ENCODE peak calls at places on chromosomes 5 and 9, in eight cellular contexts. One of them, this sample, is unnamed.

GRCh38 chr5:143094087-143094511 is 309.4 kb downstream of the NR3C1 start:
- DNase-seq in GM13976: no peak
- DNase-seq in neural crest cell: peak
- DNase-seq in choroid plexus epithelial cell: peak
- DNase-seq in GM12865: no peak
- DNase-seq in A549: no peak
- DNase-seq in RWPE2: no peak
- DNase-seq in cardiac fibroblast: peak
- DNase-seq in this sample: no peak

GRCh38 chr5:150422075-150422474 is 9.4 kb upstream of the CD74 start:
- DNase-seq in GM13976: no peak
- DNase-seq in neural crest cell: no peak
- DNase-seq in choroid plexus epithelial cell: no peak
- DNase-seq in GM12865: no peak
- DNase-seq in A549: no peak
- DNase-seq in RWPE2: no peak
- DNase-seq in cardiac fibroblast: no peak
- DNase-seq in this sample: no peak

GRCh38 chr5:106094128-106094726 is 1576.5 kb downstream of the EFNA5 start:
- DNase-seq in GM13976: no peak
- DNase-seq in neural crest cell: no peak
- DNase-seq in choroid plexus epithelial cell: peak
- DNase-seq in GM12865: peak
- DNase-seq in A549: peak
- DNase-seq in RWPE2: peak
- DNase-seq in cardiac fibroblast: peak
- DNase-seq in this sample: no peak

GRCh38 chr5:108615216-108615615 is 132.5 kb upstream of the FER start:
- DNase-seq in GM13976: no peak
- DNase-seq in neural crest cell: no peak
- DNase-seq in choroid plexus epithelial cell: peak
- DNase-seq in GM12865: no peak
- DNase-seq in A549: no peak
- DNase-seq in RWPE2: no peak
- DNase-seq in cardiac fibroblast: peak
- DNase-seq in this sample: no peak

GRCh38 chr5:149677721-149678120 is 52.4 kb upstream of the PPARGC1B start:
- DNase-seq in GM13976: no peak
- DNase-seq in neural crest cell: no peak
- DNase-seq in choroid plexus epithelial cell: no peak
- DNase-seq in GM12865: peak
- DNase-seq in A549: no peak
- DNase-seq in RWPE2: no peak
- DNase-seq in cardiac fibroblast: no peak
- DNase-seq in this sample: no peak

GRCh38 chr5:149268928-149269557 is 2.6 kb upstream of the AFAP1L1 start:
- DNase-seq in GM13976: peak
- DNase-seq in neural crest cell: no peak
- DNase-seq in choroid plexus epithelial cell: peak
- DNase-seq in GM12865: peak
- DNase-seq in A549: peak
- DNase-seq in RWPE2: no peak
- DNase-seq in cardiac fibroblast: peak
- DNase-seq in this sample: no peak

GRCh38 chr9:2385746-2386145 is 235.8 kb upstream of the VLDLR start:
- DNase-seq in GM13976: no peak
- DNase-seq in neural crest cell: no peak
- DNase-seq in choroid plexus epithelial cell: no peak
- DNase-seq in GM12865: no peak
- DNase-seq in A549: no peak
- DNase-seq in RWPE2: no peak
- DNase-seq in cardiac fibroblast: no peak
- DNase-seq in this sample: no peak

GRCh38 chr5:109479260-109479860 is 69.6 kb upstream of the PJA2 start:
- DNase-seq in GM13976: peak
- DNase-seq in neural crest cell: no peak
- DNase-seq in choroid plexus epithelial cell: peak
- DNase-seq in GM12865: peak
- DNase-seq in A549: peak
- DNase-seq in RWPE2: no peak
- DNase-seq in cardiac fibroblast: peak
- DNase-seq in this sample: no peak

GRCh38 chr9:14313951-14314423 is at the start of gene NFIB:
- DNase-seq in GM13976: peak
- DNase-seq in neural crest cell: peak
- DNase-seq in choroid plexus epithelial cell: peak
- DNase-seq in GM12865: no peak
- DNase-seq in A549: peak
- DNase-seq in RWPE2: no peak
- DNase-seq in cardiac fibroblast: peak
- DNase-seq in this sample: peak

GRCh38 chr9:113993838-113994540 is 84.1 kb downstream of the AMBP start:
- DNase-seq in GM13976: no peak
- DNase-seq in neural crest cell: no peak
- DNase-seq in choroid plexus epithelial cell: peak
- DNase-seq in GM12865: no peak
- DNase-seq in A549: no peak
- DNase-seq in RWPE2: peak
- DNase-seq in cardiac fibroblast: peak
- DNase-seq in this sample: peak
- TF ChIP-seq CTCF in GM13976: no peak
- TF ChIP-seq CTCF in neural crest cell: no peak
- TF ChIP-seq CTCF in choroid plexus epithelial cell: peak
- TF ChIP-seq CTCF in GM12865: no peak
- TF ChIP-seq CTCF in A549: no peak
- TF ChIP-seq CTCF in RWPE2: no peak
- TF ChIP-seq CTCF in cardiac fibroblast: no peak
- TF ChIP-seq CTCF in this sample: no peak

GRCh38 chr5:18312016-18312415 is 677.8 kb downstream of the TAF11L14 start:
- DNase-seq in GM13976: no peak
- DNase-seq in neural crest cell: no peak
- DNase-seq in choroid plexus epithelial cell: no peak
- DNase-seq in GM12865: no peak
- DNase-seq in A549: no peak
- DNase-seq in RWPE2: no peak
- DNase-seq in cardiac fibroblast: no peak
- DNase-seq in this sample: no peak

DNA sequence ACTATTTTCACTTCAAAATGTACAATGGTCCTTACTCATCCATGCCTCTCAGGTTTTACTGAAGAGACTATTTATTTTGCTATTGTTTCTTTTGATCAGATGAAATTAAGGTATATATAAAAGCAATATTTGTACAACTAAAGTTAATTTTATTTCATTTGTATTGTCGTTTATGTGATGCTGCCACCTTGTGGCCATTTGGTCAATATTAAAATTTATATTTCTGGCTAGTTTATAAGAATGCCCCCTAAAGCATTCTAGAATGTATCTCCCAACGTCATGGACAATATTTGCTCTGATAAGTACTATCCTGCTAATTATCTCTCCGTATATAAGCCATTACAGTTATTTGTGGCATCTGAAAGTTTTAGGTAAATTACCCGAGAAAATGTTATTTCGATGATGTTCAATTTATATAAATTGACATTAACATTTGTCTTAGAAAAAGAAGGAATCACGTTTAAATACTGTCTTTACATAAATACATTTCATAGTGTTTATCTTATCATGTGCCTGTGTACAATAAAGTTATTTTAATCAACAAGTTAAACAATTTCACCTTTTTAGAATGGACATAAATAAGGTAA is 680.0 kb downstream of the TAF11L14 start:
- DNase-seq in GM13976: peak
- DNase-seq in neural crest cell: peak
- DNase-seq in choroid plexus epithelial cell: peak
- DNase-seq in GM12865: peak
- DNase-seq in A549: peak
- DNase-seq in RWPE2: no peak
- DNase-seq in cardiac fibroblast: peak
- DNase-seq in this sample: no peak
- TF ChIP-seq CTCF in GM13976: peak
- TF ChIP-seq CTCF in neural crest cell: peak
- TF ChIP-seq CTCF in choroid plexus epithelial cell: peak
- TF ChIP-seq CTCF in GM12865: peak
- TF ChIP-seq CTCF in A549: peak
- TF ChIP-seq CTCF in RWPE2: peak
- TF ChIP-seq CTCF in cardiac fibroblast: peak
- TF ChIP-seq CTCF in this sample: peak

GRCh38 chr9:81083062-81083461 is 606.3 kb downstream of the TLE1 start:
- DNase-seq in GM13976: no peak
- DNase-seq in neural crest cell: no peak
- DNase-seq in choroid plexus epithelial cell: peak
- DNase-seq in GM12865: no peak
- DNase-seq in A549: peak
- DNase-seq in RWPE2: no peak
- DNase-seq in cardiac fibroblast: peak
- DNase-seq in this sample: no peak
- TF ChIP-seq CTCF in GM13976: no peak
- TF ChIP-seq CTCF in neural crest cell: peak
- TF ChIP-seq CTCF in choroid plexus epithelial cell: peak
- TF ChIP-seq CTCF in GM12865: no peak
- TF ChIP-seq CTCF in A549: no peak
- TF ChIP-seq CTCF in RWPE2: no peak
- TF ChIP-seq CTCF in cardiac fibroblast: peak
- TF ChIP-seq CTCF in this sample: no peak

DNA sequence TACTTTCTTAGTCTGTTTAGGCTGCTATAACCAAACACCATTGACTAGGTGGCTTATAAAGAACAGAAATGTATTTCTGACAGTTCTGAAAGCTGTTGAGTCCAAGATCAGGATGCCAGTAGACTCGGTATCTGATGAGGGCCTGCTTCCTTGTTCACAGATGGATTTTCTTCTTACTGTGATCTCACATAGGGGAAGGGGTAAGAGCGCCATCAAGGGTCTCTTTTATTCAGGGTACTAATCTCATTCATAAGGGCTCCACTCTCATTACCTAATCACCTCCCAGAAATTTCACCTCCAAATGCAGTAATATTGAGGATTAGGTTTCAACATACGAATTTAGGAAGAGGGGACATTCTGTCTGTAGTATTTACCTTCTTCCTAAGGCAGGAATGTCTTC is 384.0 kb upstream of the DMAC1 start:
- DNase-seq in GM13976: no peak
- DNase-seq in neural crest cell: no peak
- DNase-seq in choroid plexus epithelial cell: no peak
- DNase-seq in GM12865: no peak
- DNase-seq in A549: no peak
- DNase-seq in RWPE2: no peak
- DNase-seq in cardiac fibroblast: no peak
- DNase-seq in this sample: no peak
- TF ChIP-seq CTCF in GM13976: no peak
- TF ChIP-seq CTCF in neural crest cell: no peak
- TF ChIP-seq CTCF in choroid plexus epithelial cell: no peak
- TF ChIP-seq CTCF in GM12865: no peak
- TF ChIP-seq CTCF in A549: no peak
- TF ChIP-seq CTCF in RWPE2: no peak
- TF ChIP-seq CTCF in cardiac fibroblast: no peak
- TF ChIP-seq CTCF in this sample: no peak

This sample was measured in pancreas.